ENCODE peak calls at places on chromosomes 1 and 21, in nine cellular contexts. G is Right ventricle myocardium superior; W is GM10248; I is stimulated activated CD4-positive, alpha-beta T cell treated with anti-CD3 and anti-CD28 coated beads, Interleukin-1b, Interleukin-23, amount 100 ng/mL, for 48 hours; Y is kidney glomerular epithelial cell; H is stimulated activated CD8-positive, alpha-beta memory T cell treated with anti-CD3 and anti-CD28 coated beads, Interleukin-15, amount 100 ng/mL, for 1 hour; C is D721Med; B is cerebellar cortex; Z is Ammon's horn. S is an unnamed sample.

GRCh38 chr1:180230416-180230790 is 339 bp downstream of the LHX4 start:
- DNase-seq in G (no peak), W (peak), I (no peak), Y (no peak), H (no peak), C (peak), B (no peak), Z (no peak), S (no peak)

GRCh38 chr1:61140778-61141177 is 58.4 kb downstream of the NFIA start:
- DNase-seq in G (no peak), W (no peak), I (no peak), Y (no peak), H (no peak), C (no peak), B (no peak), Z (no peak), S (no peak)

GRCh38 chr1:48089356-48089891 is 92.2 kb upstream of the TRABD2B start:
- DNase-seq in G (no peak), W (no peak), I (no peak), Y (no peak), H (no peak), C (no peak), B (no peak), Z (no peak), S (no peak)

GRCh38 chr1:115538579-115538978 is 103.2 kb upstream of the VANGL1 start:
- DNase-seq in G (no peak), W (no peak), I (no peak), Y (no peak), H (no peak), C (no peak), B (no peak), Z (no peak), S (no peak)

GRCh38 chr1:2284932-2285331 is 56.8 kb downstream of the SKI start:
- DNase-seq in G (peak), W (no peak), I (no peak), Y (no peak), H (no peak), C (no peak), B (peak), Z (no peak), S (no peak)

GRCh38 chr1:1425753-1426495 is 4.8 kb upstream of the ANKRD65 start:
- DNase-seq in G (no peak), W (no peak), I (no peak), Y (no peak), H (no peak), C (peak), B (no peak), Z (peak), S (no peak)

GRCh38 chr21:41768371-41769042 is 1.7 kb upstream of the RIPK4 start:
- DNase-seq in G (no peak), W (no peak), I (no peak), Y (peak), H (no peak), C (no peak), B (no peak), Z (no peak), S (no peak)

GRCh38 chr21:15445327-15445726 is 284.5 kb upstream of the USP25 start:
- DNase-seq in G (no peak), W (peak), I (no peak), Y (no peak), H (no peak), C (no peak), B (no peak), Z (peak), S (no peak)

GRCh38 chr1:204866051-204866596 is 4.5 kb upstream of the NFASC start:
- DNase-seq in G (no peak), W (no peak), I (no peak), Y (no peak), H (no peak), C (no peak), B (no peak), Z (no peak), S (no peak)

GRCh38 chr1:14190508-14190907 is 408.0 kb upstream of the KAZN start:
- DNase-seq in G (no peak), W (no peak), I (no peak), Y (peak), H (no peak), C (no peak), B (no peak), Z (no peak), S (no peak)

GRCh38 chr1:183702087-183702812 is 49.1 kb upstream of the APOBEC4 start:
- DNase-seq in G (no peak), W (no peak), I (peak), Y (peak), H (no peak), C (no peak), B (no peak), Z (no peak), S (no peak)

GRCh38 chr1:17119076-17119743 is at the start of gene PADI2:
- DNase-seq in G (peak), W (peak), I (peak), Y (no peak), H (peak), C (peak), B (peak), Z (peak), S (no peak)

GRCh38 chr1:62395291-62395690 is 41.6 kb upstream of the USP1 start:
- DNase-seq in G (no peak), W (no peak), I (no peak), Y (no peak), H (no peak), C (no peak), B (no peak), Z (peak), S (no peak)

GRCh38 chr1:89670168-89670567 is 37.2 kb downstream of the LRRC8C start:
- DNase-seq in G (no peak), W (peak), I (no peak), Y (no peak), H (no peak), C (no peak), B (no peak), Z (no peak), S (no peak)

GRCh38 chr1:234372011-234372757 is 1.1 kb upstream of the COA6 start:
- DNase-seq in G (no peak), W (no peak), I (no peak), Y (no peak), H (no peak), C (no peak), B (no peak), Z (no peak), S (no peak)

GRCh38 chr21:45145146-45145545 is 70.8 kb downstream of the ADARB1 start:
- DNase-seq in G (no peak), W (no peak), I (no peak), Y (no peak), H (no peak), C (no peak), B (no peak), Z (no peak), S (no peak)

GRCh38 chr1:185813401-185813979 is 79.3 kb downstream of the HMCN1 start:
- DNase-seq in G (no peak), W (no peak), I (no peak), Y (peak), H (no peak), C (no peak), B (peak), Z (peak), S (peak)

GRCh38 chr21:27149034-27149433 is 182.1 kb upstream of the ADAMTS5 start:
- DNase-seq in G (no peak), W (no peak), I (no peak), Y (peak), H (no peak), C (no peak), B (no peak), Z (no peak), S (no peak)

GRCh38 chr1:178962853-178963810 is 62.6 kb upstream of the FAM20B start:
- DNase-seq in G (no peak), W (no peak), I (no peak), Y (no peak), H (no peak), C (no peak), B (peak), Z (no peak), S (no peak)

GRCh38 chr1:201692307-201693018 is 136.5 kb upstream of the IPO9 start:
- DNase-seq in G (no peak), W (no peak), I (no peak), Y (no peak), H (no peak), C (no peak), B (no peak), Z (no peak), S (no peak)

GRCh38 chr1:230167419-230167852 is 100.4 kb downstream of the GALNT2 start:
- DNase-seq in G (peak), W (peak), I (peak), Y (peak), H (no peak), C (peak), B (peak), Z (no peak), S (no peak)

GRCh38 chr1:14653461-14653960 is 55.0 kb downstream of the KAZN start:
- DNase-seq in G (no peak), W (no peak), I (no peak), Y (no peak), H (no peak), C (no peak), B (no peak), Z (no peak), S (no peak)

GRCh38 chr1:6888268-6888667 is 103.0 kb downstream of the CAMTA1 start:
- DNase-seq in G (no peak), W (no peak), I (no peak), Y (no peak), H (no peak), C (no peak), B (no peak), Z (no peak), S (no peak)

GRCh38 chr21:37574316-37574715 is 207.7 kb downstream of the DYRK1A start:
- DNase-seq in G (no peak), W (no peak), I (no peak), Y (no peak), H (no peak), C (no peak), B (no peak), Z (no peak), S (no peak)

GRCh38 chr1:222171005-222171404 is 376.9 kb downstream of the HHIPL2 start:
- DNase-seq in G (no peak), W (peak), I (no peak), Y (peak), H (no peak), C (no peak), B (no peak), Z (peak), S (no peak)

GRCh38 chr1:23614128-23614660 is 54.9 kb upstream of the ID3 start:
- DNase-seq in G (no peak), W (no peak), I (no peak), Y (no peak), H (no peak), C (no peak), B (no peak), Z (no peak), S (no peak)

GRCh38 chr1:152622803-152623202 is at the start of gene LCE3A:
- DNase-seq in G (no peak), W (no peak), I (no peak), Y (no peak), H (no peak), C (no peak), B (no peak), Z (no peak), S (no peak)

GRCh38 chr1:201582261-201582951 is 43.5 kb downstream of the NAV1 start:
- DNase-seq in G (no peak), W (no peak), I (no peak), Y (peak), H (no peak), C (no peak), B (no peak), Z (no peak), S (no peak)

GRCh38 chr21:28674807-28675206 is 317.9 kb downstream of the LTN1 start:
- DNase-seq in G (no peak), W (no peak), I (no peak), Y (no peak), H (no peak), C (no peak), B (no peak), Z (no peak), S (no peak)

GRCh38 chr1:155022927-155023236 is 10.7 kb downstream of the DCST2 start:
- DNase-seq in G (no peak), W (no peak), I (no peak), Y (no peak), H (no peak), C (no peak), B (no peak), Z (no peak), S (no peak)

GRCh38 chr1:41889506-41890414 is 29.0 kb downstream of the HIVEP3 start:
- DNase-seq in G (no peak), W (no peak), I (no peak), Y (no peak), H (no peak), C (no peak), B (no peak), Z (no peak), S (no peak)

GRCh38 chr1:213326666-213327317 is 275.8 kb downstream of the RPS6KC1 start:
- DNase-seq in G (peak), W (no peak), I (no peak), Y (no peak), H (no peak), C (no peak), B (peak), Z (peak), S (no peak)

S was measured in NCI-H1417 treated with DMSO at 0.1 percent for 48 hours.